ENCODE peak calls at places on chromosomes 3 and 15, in five cellular contexts. P is lower lobe of right lung, J is astrocyte of the spinal cord, M is A549, S is progenitor cell of endocrine pancreas. Q is an unnamed sample.
A peak's percentile ranks its signal among the peaks of the same experiment; 100 is the strongest.

GRCh38 chr3:182980204-182981037 is at the start of gene DCUN1D1:
- DNase-seq in P (peak; percentile 94), J (peak; percentile 84), M (peak; percentile 74), S (peak; percentile 90), Q (peak; percentile 82)

GRCh38 chr3:134357914-134358811 is 16.1 kb downstream of the AMOTL2 start:
- DNase-seq in P (peak; percentile 54), J (peak; percentile 97), M (no peak), S (no peak), Q (peak; percentile 12)

GRCh38 chr3:7289113-7289512 is 428.2 kb downstream of the GRM7 start:
- DNase-seq in P (no peak), J (no peak), M (no peak), S (no peak), Q (no peak)

GRCh38 chr3:39779511-39780230 is 29.7 kb upstream of the MYRIP start:
- DNase-seq in P (no peak), J (no peak), M (no peak), S (no peak), Q (no peak)

GRCh38 chr15:74179101-74179841 is 5.8 kb downstream of the ISLR start:
- DNase-seq in P (peak; percentile 53), J (peak; percentile 99), M (no peak), S (no peak), Q (peak; percentile 42)

GRCh38 chr15:89083246-89083645 is 5.0 kb upstream of the ABHD2 start:
- DNase-seq in P (no peak), J (no peak), M (no peak), S (no peak), Q (no peak)

GRCh38 chr3:113953677-113954076 is 5.9 kb downstream of the ZDHHC23 start:
- DNase-seq in P (no peak), J (peak; percentile 30), M (no peak), S (no peak), Q (peak; percentile 33)

GRCh38 chr3:108153451-108153981 is 62.7 kb upstream of the CD47 start:
- DNase-seq in P (peak; percentile 45), J (peak; percentile 69), M (no peak), S (no peak), Q (peak; percentile 43)

GRCh38 chr15:41918506-41919126 is 24.8 kb upstream of the SPTBN5 start:
- DNase-seq in P (no peak), J (no peak), M (no peak), S (no peak), Q (no peak)

GRCh38 chr3:24387000-24387399 is 107.7 kb downstream of the THRB start:
- DNase-seq in P (no peak), J (no peak), M (no peak), S (no peak), Q (no peak)

GRCh38 chr3:71438904-71439303 is 144.6 kb downstream of the FOXP1 start:
- DNase-seq in P (no peak), J (no peak), M (no peak), S (no peak), Q (no peak)

GRCh38 chr3:53628546-53629395 is 134.4 kb downstream of the CACNA1D start:
- DNase-seq in P (no peak), J (no peak), M (no peak), S (no peak), Q (no peak)

GRCh38 chr3:25176999-25177398 is 251.1 kb upstream of the RARB start:
- DNase-seq in P (no peak), J (no peak), M (no peak), S (no peak), Q (no peak)

GRCh38 chr3:28241221-28242160 is at the start of gene CMC1:
- DNase-seq in P (peak; percentile 99), J (peak; percentile 97), M (peak; percentile 94), S (peak; percentile 96), Q (peak; percentile 98)

GRCh38 chr15:60751985-60752952 is 273.3 kb upstream of the ICE2 start:
- DNase-seq in P (no peak), J (peak; percentile 93), M (no peak), S (no peak), Q (peak; percentile 88)

GRCh38 chr15:66798426-66799061 is 96.5 kb downstream of the SMAD6 start:
- DNase-seq in P (no peak), J (peak; percentile 67), M (no peak), S (no peak), Q (peak; percentile 24)

GRCh38 chr3:151379083-151379734 is 5.3 kb downstream of the P2RY12 start:
- DNase-seq in P (no peak), J (no peak), M (peak; percentile 15), S (peak; percentile 37), Q (peak; percentile 10)

GRCh38 chr15:77025941-77026411 is 31.1 kb downstream of the PSTPIP1 start:
- DNase-seq in P (peak; percentile 6), J (no peak), M (no peak), S (no peak), Q (no peak)

GRCh38 chr3:53554559-53555511 is 60.4 kb downstream of the CACNA1D start:
- DNase-seq in P (no peak), J (no peak), M (no peak), S (no peak), Q (no peak)

GRCh38 chr3:113227146-113227545 is 15.8 kb downstream of the BOC start:
- DNase-seq in P (no peak), J (no peak), M (no peak), S (no peak), Q (no peak)

GRCh38 chr3:43691120-43692002 is 623 bp downstream of the ABHD5 start:
- DNase-seq in P (peak; percentile 89), J (peak; percentile 29), M (peak; percentile 33), S (peak; percentile 64), Q (peak; percentile 40)

GRCh38 chr15:90315276-90315982 is 36.7 kb upstream of the ZNF774 start:
- DNase-seq in P (no peak), J (peak; percentile 52), M (no peak), S (no peak), Q (peak; percentile 65)

GRCh38 chr3:105606052-105606451 is 239.3 kb downstream of the ALCAM start:
- DNase-seq in P (no peak), J (peak; percentile 64), M (no peak), S (no peak), Q (no peak)

GRCh38 chr3:190286014-190286413 is 36.2 kb downstream of the CLDN1 start:
- DNase-seq in P (no peak), J (no peak), M (no peak), S (no peak), Q (no peak)

DNA sequence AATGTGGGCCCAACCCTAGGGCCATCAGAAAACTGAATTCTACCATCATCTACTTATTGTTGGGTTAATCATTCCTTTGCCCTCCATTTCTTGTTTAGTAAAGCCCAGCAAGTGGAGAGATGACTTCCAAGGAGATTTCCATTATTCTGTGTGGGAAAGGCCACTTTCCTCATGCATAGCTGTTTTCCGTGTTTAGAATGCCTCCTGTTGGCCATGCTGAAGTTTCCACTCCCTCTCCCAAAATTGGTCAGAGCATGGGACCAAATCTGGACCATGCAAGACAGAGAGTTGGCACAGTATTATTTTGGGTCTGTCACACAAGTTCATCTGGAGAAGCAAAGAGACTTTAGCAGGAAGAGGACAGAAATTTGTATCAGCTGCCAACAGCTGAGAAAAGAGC is 15.3 kb upstream of the SUSD5 start:
- DNase-seq in P (no peak), J (no peak), M (no peak), S (no peak), Q (no peak)
- TF ChIP-seq CTCF in P (no peak), J (no peak), M (no peak), S (no peak), Q (no peak)

GRCh38 chr3:4313606-4314308 is 10.6 kb downstream of the SETMAR start:
- DNase-seq in P (no peak), J (no peak), M (no peak), S (no peak), Q (peak; percentile 43)
- TF ChIP-seq CTCF in P (no peak), J (no peak), M (no peak), S (no peak), Q (no peak)

DNA sequence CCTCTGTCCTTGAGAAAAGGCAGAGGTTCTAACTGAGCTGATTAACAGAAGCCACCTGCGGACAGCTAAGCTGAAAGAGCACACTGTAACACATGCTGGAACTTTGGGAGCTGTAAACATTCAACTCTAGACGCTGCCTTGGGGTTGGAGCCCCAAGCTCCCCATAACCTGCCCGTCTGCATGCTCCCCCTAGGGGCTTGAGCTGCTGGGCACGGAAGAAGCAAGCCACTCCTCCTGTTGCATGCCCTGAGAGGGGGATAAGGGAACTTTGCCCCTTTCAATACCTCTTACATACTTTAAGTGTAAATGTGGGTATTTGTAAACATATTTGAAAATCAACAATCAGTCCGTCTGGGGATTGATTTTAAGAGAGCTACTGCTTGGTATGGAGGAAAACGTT is 188.4 kb downstream of the ADAMTSL3 start:
- DNase-seq in P (no peak), J (no peak), M (no peak), S (no peak), Q (no peak)
- TF ChIP-seq CTCF in P (no peak), J (no peak), M (no peak), S (no peak), Q (no peak)

GRCh38 chr15:39801641-39802309 is 19.1 kb upstream of the FSIP1 start:
- DNase-seq in P (no peak), J (no peak), M (peak; percentile 31), S (no peak), Q (peak; percentile 14)
- TF ChIP-seq CTCF in P (peak; percentile 33), J (peak; percentile 42), M (peak; percentile 29), S (peak; percentile 44), Q (peak; percentile 21)

GRCh38 chr3:194671900-194672808 is at the start of gene LSG1:
- DNase-seq in P (peak; percentile 94), J (peak; percentile 98), M (peak; percentile 69), S (peak; percentile 78), Q (peak; percentile 96)
- TF ChIP-seq CTCF in P (no peak), J (no peak), M (no peak), S (no peak), Q (no peak)

GRCh38 chr15:40819048-40819447 is 9.5 kb downstream of the PPP1R14D start:
- DNase-seq in P (no peak), J (no peak), M (no peak), S (no peak), Q (no peak)
- TF ChIP-seq CTCF in P (no peak), J (no peak), M (no peak), S (no peak), Q (no peak)

GRCh38 chr3:42501681-42502428 is 588 bp upstream of the VIPR1 start:
- DNase-seq in P (peak; percentile 77), J (peak; percentile 16), M (no peak), S (peak; percentile 38), Q (peak; percentile 50)
- TF ChIP-seq CTCF in P (peak; percentile 78), J (peak; percentile 55), M (peak; percentile 14), S (peak; percentile 56), Q (peak; percentile 64)

DNA sequence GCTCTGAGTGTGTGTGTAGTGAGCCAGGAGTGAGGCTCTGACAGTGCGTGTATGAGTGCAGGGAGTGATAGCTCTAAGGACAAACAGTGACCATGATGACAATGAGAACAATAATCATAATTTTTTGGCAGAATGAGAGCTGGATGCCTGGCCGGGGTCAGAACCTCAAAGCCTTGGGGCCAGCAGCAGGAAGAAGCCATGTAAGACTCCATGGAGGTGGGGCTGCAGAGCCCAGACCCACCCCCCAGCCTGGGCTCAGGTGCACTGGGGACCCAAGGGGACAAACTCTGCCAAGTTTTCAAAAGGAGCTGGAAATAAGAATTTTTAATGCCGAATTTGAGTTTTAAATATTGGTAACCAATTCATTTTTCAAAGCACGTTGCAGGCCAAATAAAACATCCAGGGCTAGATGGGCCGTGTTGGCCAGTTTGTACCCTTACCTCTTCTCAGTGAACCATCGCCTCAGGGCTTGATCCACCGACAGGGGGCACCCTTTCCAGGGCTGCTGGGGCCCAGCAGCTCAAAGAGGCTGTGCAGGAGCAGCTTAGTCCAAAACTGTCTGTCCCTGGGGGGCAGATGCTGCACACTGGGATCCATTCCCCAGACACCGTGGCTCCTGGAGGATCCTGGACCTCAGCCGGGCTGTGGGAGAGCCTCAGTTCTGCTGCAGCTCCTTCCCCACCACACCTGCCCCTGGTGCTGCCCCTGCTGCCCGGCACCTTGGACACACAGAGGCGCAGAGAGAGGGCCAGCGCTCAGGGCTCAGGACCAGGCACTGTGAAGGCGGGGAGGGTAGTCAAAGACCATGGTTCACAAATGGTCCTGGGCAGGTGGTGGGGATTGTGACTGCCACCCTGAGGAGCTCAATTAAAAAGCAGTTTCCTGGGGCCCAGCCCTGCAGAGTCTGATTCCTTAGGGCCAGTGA is 86.1 kb upstream of the PRR20G start:
- DNase-seq in P (no peak), J (no peak), M (peak; percentile 3), S (no peak), Q (no peak)
- TF ChIP-seq CTCF in P (peak; percentile 49), J (peak; percentile 21), M (no peak), S (peak; percentile 50), Q (peak; percentile 48)